ENCODE peak calls at places on chromosomes 11 and 22, in seven cellular contexts. P is NCI-H1048; A is stimulated activated CD4-positive, alpha-beta T cell treated with anti-CD3 and anti-CD28 coated beads, Interleukin-2, amount 100 ng/mL, for 48 hours; N is lower lobe of right lung; M is ELF-1; Y is NCI-H510A treated with DMSO at 0.1 percent for 48 hours; J is neural crest cell. R is an unnamed sample.

GRCh38 chr11:32176223-32176811 is 85.4 kb downstream of the RCN1 start:
- DNase-seq in P (peak; percentile 52), A (peak; percentile 82), N (peak; percentile 59), M (peak; percentile 88), Y (peak; percentile 42), J (peak; percentile 95), R (peak; percentile 66)

GRCh38 chr22:20537325-20537756 is 29.9 kb downstream of the MED15 start:
- DNase-seq in P (no peak), A (no peak), N (peak; percentile 24), M (no peak), Y (no peak), J (no peak), R (no peak)

GRCh38 chr11:110903830-110904229 is 191.6 kb upstream of the ARHGAP20 start:
- DNase-seq in P (no peak), A (no peak), N (no peak), M (no peak), Y (no peak), J (no peak), R (no peak)

GRCh38 chr11:76419896-76420295 is 24.9 kb upstream of the EMSY start:
- DNase-seq in P (no peak), A (no peak), N (no peak), M (peak; percentile 40), Y (peak; percentile 7), J (no peak), R (peak; percentile 16)

GRCh38 chr22:46233231-46233630 is 16.9 kb downstream of the CDPF1 start:
- DNase-seq in P (no peak), A (no peak), N (no peak), M (peak; percentile 67), Y (no peak), J (no peak), R (no peak)

GRCh38 chr11:2534131-2534956 is 89.5 kb downstream of the KCNQ1 start:
- DNase-seq in P (no peak), A (no peak), N (no peak), M (peak; percentile 19), Y (no peak), J (no peak), R (no peak)

GRCh38 chr11:134033696-134034491 is 35.0 kb upstream of the JAM3 start:
- DNase-seq in P (peak; percentile 42), A (peak; percentile 33), N (peak; percentile 76), M (peak; percentile 95), Y (peak; percentile 92), J (peak; percentile 56), R (peak; percentile 92)

GRCh38 chr22:45318168-45318557 is 8.4 kb downstream of the FAM118A start:
- DNase-seq in P (no peak), A (peak; percentile 72), N (peak; percentile 76), M (peak; percentile 48), Y (peak; percentile 84), J (no peak), R (peak; percentile 68)

GRCh38 chr22:11616811-11617210 is 3911.2 kb upstream of the OR11H1 start:
- DNase-seq in P (no peak), A (no peak), N (no peak), M (no peak), Y (no peak), J (no peak), R (no peak)

GRCh38 chr11:76280882-76281557 is 74.7 kb upstream of the WNT11 start:
- DNase-seq in P (no peak), A (no peak), N (no peak), M (no peak), Y (no peak), J (no peak), R (no peak)

GRCh38 chr22:45945621-45946020 is 31.3 kb downstream of the WNT7B start:
- DNase-seq in P (no peak), A (no peak), N (no peak), M (no peak), Y (no peak), J (no peak), R (peak; percentile 60)

GRCh38 chr22:29215012-29215860 is 9.5 kb downstream of the EMID1 start:
- DNase-seq in P (no peak), A (no peak), N (no peak), M (peak; percentile 38), Y (no peak), J (no peak), R (peak; percentile 8)

GRCh38 chr11:60842688-60843605 is 1.0 kb downstream of the CCDC86 start:
- DNase-seq in P (no peak), A (no peak), N (no peak), M (no peak), Y (no peak), J (no peak), R (peak; percentile 19)

GRCh38 chr11:839875-840617 is 2.3 kb downstream of the POLR2L start:
- DNase-seq in P (no peak), A (no peak), N (no peak), M (no peak), Y (no peak), J (no peak), R (no peak)

GRCh38 chr11:58285483-58286040 is 17.5 kb upstream of the OR10W1 start:
- DNase-seq in P (no peak), A (no peak), N (no peak), M (no peak), Y (no peak), J (no peak), R (no peak)

GRCh38 chr22:37501176-37501609 is 15.0 kb upstream of the MFNG start:
- DNase-seq in P (no peak), A (no peak), N (no peak), M (no peak), Y (no peak), J (no peak), R (no peak)

GRCh38 chr11:111603633-111604130 is 1.4 kb downstream of the SIK2 start:
- DNase-seq in P (no peak), A (no peak), N (no peak), M (no peak), Y (no peak), J (no peak), R (no peak)

GRCh38 chr11:46643986-46644385 is 26.6 kb downstream of the ATG13 start:
- DNase-seq in P (no peak), A (no peak), N (no peak), M (no peak), Y (no peak), J (no peak), R (no peak)

GRCh38 chr11:115324569-115325432 is 179.4 kb downstream of the CADM1 start:
- DNase-seq in P (peak; percentile 54), A (no peak), N (no peak), M (peak; percentile 66), Y (peak; percentile 81), J (no peak), R (peak; percentile 81)

GRCh38 chr11:111195192-111195591 is 50.3 kb upstream of the POU2AF2 start:
- DNase-seq in P (no peak), A (no peak), N (no peak), M (no peak), Y (no peak), J (no peak), R (no peak)

GRCh38 chr11:1693327-1694063 is 3.5 kb upstream of the KRTAP5-6 start:
- DNase-seq in P (peak; percentile 33), A (peak; percentile 79), N (peak; percentile 87), M (peak; percentile 89), Y (no peak), J (peak; percentile 97), R (peak; percentile 64)

GRCh38 chr11:69715446-69715845 is 11.6 kb upstream of the FGF19 start:
- DNase-seq in P (no peak), A (no peak), N (no peak), M (no peak), Y (no peak), J (no peak), R (no peak)

GRCh38 chr11:67437082-67437821 is at the start of gene PTPRCAP:
- DNase-seq in P (no peak), A (no peak), N (no peak), M (no peak), Y (no peak), J (no peak), R (no peak)

GRCh38 chr11:12801976-12802375 is 127.8 kb downstream of the TEAD1 start:
- DNase-seq in P (no peak), A (no peak), N (no peak), M (no peak), Y (no peak), J (no peak), R (no peak)

GRCh38 chr11:5300246-5300645 is 1.5 kb downstream of the OR51B4 start:
- DNase-seq in P (no peak), A (no peak), N (no peak), M (no peak), Y (no peak), J (no peak), R (no peak)

GRCh38 chr11:66222358-66223149 is 45.9 kb upstream of the RAB1B start:
- DNase-seq in P (peak; percentile 79), A (peak; percentile 92), N (peak; percentile 93), M (peak; percentile 98), Y (peak; percentile 96), J (peak; percentile 87), R (peak; percentile 94)

GRCh38 chr22:28229566-28230483 is 310.8 kb upstream of the PITPNB start:
- DNase-seq in P (no peak), A (no peak), N (no peak), M (no peak), Y (no peak), J (no peak), R (no peak)

GRCh38 chr22:19182472-19183157 is 4.1 kb upstream of the SLC25A1 start:
- DNase-seq in P (no peak), A (no peak), N (no peak), M (no peak), Y (no peak), J (no peak), R (no peak)

GRCh38 chr11:94868468-94868867 is 100.3 kb downstream of the AMOTL1 start:
- DNase-seq in P (no peak), A (no peak), N (no peak), M (no peak), Y (no peak), J (no peak), R (no peak)

GRCh38 chr11:7657306-7658025 is 15.8 kb downstream of the CYB5R2 start:
- DNase-seq in P (no peak), A (no peak), N (peak; percentile 66), M (peak; percentile 80), Y (peak; percentile 4), J (no peak), R (no peak)

GRCh38 chr22:22940961-22941605 is 53.5 kb downstream of the IGLL5 start:
- DNase-seq in P (no peak), A (no peak), N (no peak), M (no peak), Y (no peak), J (no peak), R (no peak)

GRCh38 chr11:126391970-126392637 is 36.6 kb downstream of the ST3GAL4 start:
- DNase-seq in P (no peak), A (no peak), N (no peak), M (no peak), Y (no peak), J (no peak), R (no peak)

R was measured in NCI-H146.